ENCODE peak calls at places on chromosomes 5 and 9, in six cellular contexts. Y is mesendoderm, R is neural progenitor cell, B is H1, N is endothelial cell of umbilical vein, D is IMR-90. X is an unnamed sample.

GRCh38 chr9:28792736-28793135 is 1219.5 kb upstream of the C9orf72 start:
- DNase-seq in Y (no peak), R (no peak), B (no peak), N (no peak), D (no peak), X (no peak)

GRCh38 chr9:129235931-129236331 is 57.9 kb upstream of the IER5L start:
- DNase-seq in Y (no peak), R (no peak), B (no peak), N (no peak), D (no peak), X (no peak)

GRCh38 chr9:108924436-108924835 is 9.5 kb downstream of the ELP1 start:
- DNase-seq in Y (no peak), R (no peak), B (no peak), N (no peak), D (no peak), X (no peak)

GRCh38 chr5:100616291-100616690 is 81.1 kb downstream of the FAM174A start:
- DNase-seq in Y (no peak), R (no peak), B (no peak), N (no peak), D (no peak), X (no peak)

GRCh38 chr9:75907329-75907728 is 16.9 kb downstream of the PCSK5 start:
- DNase-seq in Y (no peak), R (no peak), B (no peak), N (peak), D (peak), X (no peak)

GRCh38 chr9:129387822-129388221 is 209.8 kb upstream of the IER5L start:
- DNase-seq in Y (no peak), R (no peak), B (no peak), N (no peak), D (no peak), X (no peak)

GRCh38 chr9:104361207-104361606 is 142.9 kb upstream of the OR13F1 start:
- DNase-seq in Y (no peak), R (no peak), B (no peak), N (no peak), D (no peak), X (no peak)

GRCh38 chr9:129752915-129753724 is at the start of gene PTGES:
- DNase-seq in Y (peak), R (peak), B (peak), N (peak), D (peak), X (peak)

GRCh38 chr5:170451764-170452365 is 52.0 kb upstream of the KCNIP1 start:
- DNase-seq in Y (no peak), R (no peak), B (peak), N (no peak), D (peak), X (no peak)

GRCh38 chr9:114224247-114224610 is 68.9 kb downstream of the COL27A1 start:
- DNase-seq in Y (peak), R (peak), B (no peak), N (peak), D (peak), X (no peak)

GRCh38 chr5:34857161-34857560 is 18.2 kb downstream of the TTC23L start:
- DNase-seq in Y (no peak), R (no peak), B (no peak), N (no peak), D (no peak), X (no peak)

GRCh38 chr5:170173227-170173626 is 59.6 kb upstream of the C5orf58 start:
- DNase-seq in Y (peak), R (no peak), B (no peak), N (no peak), D (peak), X (no peak)

GRCh38 chr5:114308508-114308907 is 53.4 kb upstream of the KCNN2 start:
- DNase-seq in Y (no peak), R (peak), B (no peak), N (no peak), D (no peak), X (no peak)

GRCh38 chr5:14417232-14417730 is 164.3 kb upstream of the OTULINL start:
- DNase-seq in Y (peak), R (no peak), B (no peak), N (no peak), D (peak), X (no peak)

GRCh38 chr5:180085837-180086236 is 14.3 kb upstream of the RNF130 start:
- DNase-seq in Y (peak), R (peak), B (no peak), N (peak), D (no peak), X (no peak)

GRCh38 chr5:178642351-178642909 is 15.6 kb upstream of the CLK4 start:
- DNase-seq in Y (no peak), R (no peak), B (no peak), N (peak), D (peak), X (no peak)

GRCh38 chr5:58207076-58207475 is 252.8 kb downstream of the PLK2 start:
- DNase-seq in Y (no peak), R (no peak), B (no peak), N (no peak), D (no peak), X (no peak)

GRCh38 chr5:66558562-66558961 is 37.6 kb upstream of the MAST4 start:
- DNase-seq in Y (no peak), R (no peak), B (no peak), N (no peak), D (no peak), X (no peak)

GRCh38 chr5:59769832-59770231 is 123.7 kb downstream of the PDE4D start:
- DNase-seq in Y (no peak), R (no peak), B (no peak), N (no peak), D (no peak), X (no peak)

GRCh38 chr9:696332-697090 is 145.0 kb upstream of the DMRT1 start:
- DNase-seq in Y (peak), R (no peak), B (no peak), N (peak), D (peak), X (no peak)

GRCh38 chr5:68215888-68216736 is 556 bp downstream of the PIK3R1 start:
- DNase-seq in Y (peak), R (peak), B (peak), N (no peak), D (peak), X (peak)

GRCh38 chr9:93861736-93862358 is 93.3 kb downstream of the BARX1 start:
- DNase-seq in Y (peak), R (peak), B (no peak), N (no peak), D (no peak), X (no peak)

DNA sequence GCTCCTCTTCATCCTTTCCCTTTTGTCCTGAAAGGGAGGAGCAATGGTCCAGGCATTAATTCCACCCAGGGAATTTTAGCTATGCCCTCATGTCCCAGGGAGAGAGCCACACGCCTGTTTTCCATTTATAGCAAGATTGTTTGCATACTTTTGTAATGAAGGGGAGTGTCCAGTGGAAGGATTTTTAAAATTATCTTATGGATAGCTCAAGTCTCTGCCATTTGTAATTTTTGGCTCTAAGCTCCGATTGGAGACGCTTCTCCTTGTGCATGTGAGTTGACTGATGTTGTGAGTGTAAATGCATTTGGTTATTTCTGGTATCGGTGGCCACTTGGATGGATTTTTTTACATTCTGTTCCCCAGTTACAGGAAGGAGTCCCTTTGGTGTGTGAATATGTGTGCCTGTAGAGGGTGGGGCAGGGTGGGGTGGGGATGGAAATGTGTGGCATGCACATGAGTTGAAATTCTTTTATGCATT is 7.2 kb upstream of the RPL26L1 start:
- DNase-seq in Y (peak), R (no peak), B (no peak), N (no peak), D (peak), X (no peak)
- H3K9ac ChIP-seq in Y (no peak), R (no peak), B (no peak), N (no peak), D (no peak), X (peak)

GRCh38 chr5:78291687-78292086 is 2.8 kb downstream of the AP3B1 start:
- DNase-seq in Y (no peak), R (no peak), B (no peak), N (no peak), D (no peak), X (no peak)
- H3K4me2 ChIP-seq in Y (no peak), R (peak), B (no peak), N (no peak), D (no peak), X (no peak)

DNA sequence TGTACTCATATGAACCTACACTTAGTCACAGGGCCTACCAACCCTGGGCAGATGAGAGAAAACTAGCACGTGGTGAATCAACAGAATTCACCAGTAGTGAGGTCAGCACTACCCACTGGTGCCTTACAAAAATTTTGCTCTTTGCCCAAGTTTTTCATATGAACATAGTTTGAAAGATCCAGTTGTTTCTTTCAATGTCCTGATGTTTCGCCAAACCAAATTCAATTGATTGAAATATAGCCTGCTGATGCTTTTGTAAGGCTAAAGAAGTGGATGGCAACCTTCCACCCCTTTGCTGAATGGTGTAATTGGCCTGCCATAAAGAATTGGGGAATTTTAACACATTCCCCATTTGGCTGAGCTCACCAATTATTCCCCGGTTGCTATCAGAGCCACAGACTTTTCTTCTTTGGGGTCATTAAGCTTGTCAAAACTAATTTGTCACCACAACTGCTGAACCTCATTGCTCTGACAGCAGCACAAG is 339.2 kb downstream of the GLIS3 start:
- DNase-seq in Y (no peak), R (peak), B (no peak), N (no peak), D (peak), X (peak)
- H3K9ac ChIP-seq in Y (no peak), R (no peak), B (no peak), N (no peak), D (no peak), X (no peak)

GRCh38 chr5:28903643-28904042 is 1865.3 kb upstream of the CDH9 start:
- DNase-seq in Y (no peak), R (no peak), B (no peak), N (no peak), D (no peak), X (no peak)
- H3K4me2 ChIP-seq in Y (no peak), R (no peak), B (no peak), N (no peak), D (no peak), X (no peak)

DNA sequence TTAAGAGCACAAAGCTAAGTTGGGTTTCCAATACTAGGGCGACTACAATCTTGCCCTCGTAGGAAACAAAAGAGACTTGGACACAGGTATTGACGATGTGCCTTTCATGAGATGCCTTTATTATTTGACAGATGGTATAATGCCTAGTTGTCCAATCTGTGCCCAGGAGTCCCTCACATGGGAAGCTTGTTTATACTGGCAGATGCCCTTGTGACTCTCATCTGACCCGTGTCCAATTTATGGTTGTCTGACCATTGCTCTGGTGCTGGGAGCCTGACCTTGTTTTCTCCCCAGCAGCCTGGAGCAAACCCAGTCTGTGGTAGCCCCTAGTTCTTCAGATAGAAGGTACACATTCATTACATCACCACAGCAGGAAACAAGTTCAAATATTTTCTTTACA is 511.7 kb downstream of the AGTPBP1 start:
- DNase-seq in Y (no peak), R (no peak), B (no peak), N (no peak), D (no peak), X (no peak)
- H3K9ac ChIP-seq in Y (no peak), R (no peak), B (no peak), N (no peak), D (no peak), X (no peak)

GRCh38 chr9:124135813-124136365 is 121.9 kb upstream of the NEK6 start:
- DNase-seq in Y (no peak), R (no peak), B (no peak), N (no peak), D (no peak), X (no peak)

GRCh38 chr9:124137009-124137943 is 120.5 kb upstream of the NEK6 start:
- DNase-seq in Y (no peak), R (no peak), B (peak), N (no peak), D (peak), X (no peak)

GRCh38 chr9:124139001-124139400 is 118.7 kb upstream of the NEK6 start:
- DNase-seq in Y (no peak), R (no peak), B (peak), N (no peak), D (peak), X (no peak)

GRCh38 chr9:124140941-124141568 is 116.7 kb upstream of the NEK6 start:
- DNase-seq in Y (no peak), R (no peak), B (peak), N (no peak), D (no peak), X (no peak)

DNA sequence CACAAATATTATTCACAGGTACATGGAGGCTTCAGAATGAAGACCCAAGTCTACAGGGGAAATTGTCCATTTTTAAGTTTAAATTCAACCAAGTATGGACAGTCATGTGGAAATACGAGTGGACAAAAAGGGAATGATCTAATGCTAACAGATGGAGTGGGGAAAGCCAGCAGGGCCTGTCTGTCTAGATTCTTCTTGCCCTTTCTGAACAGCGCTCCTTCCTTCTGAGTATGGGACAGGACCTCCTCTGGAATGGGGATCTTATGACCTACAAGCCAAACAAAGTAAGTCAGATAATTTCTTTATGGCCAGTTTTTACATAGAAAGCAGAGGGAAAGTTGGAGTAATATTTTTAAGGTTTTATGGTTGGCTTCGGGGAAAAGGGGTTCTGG is 119.8 kb upstream of the NEK6 start:
- DNase-seq in Y (no peak), R (no peak), B (peak), N (no peak), D (no peak), X (no peak)
- H3K4me2 ChIP-seq in Y (no peak), R (no peak), B (no peak), N (no peak), D (no peak), X (no peak)

GRCh38 chr9:120874226-120874839 is 2.7 kb downstream of the PHF19 start:
- DNase-seq in Y (no peak), R (no peak), B (no peak), N (no peak), D (no peak), X (no peak)
- H3K9ac ChIP-seq in Y (no peak), R (no peak), B (no peak), N (no peak), D (no peak), X (no peak)

GRCh38 chr5:135541969-135542502 is 6.3 kb upstream of the NEUROG1 start:
- DNase-seq in Y (no peak), R (peak), B (no peak), N (no peak), D (no peak), X (no peak)
- H3K4me2 ChIP-seq in Y (no peak), R (no peak), B (no peak), N (no peak), D (no peak), X (no peak)

X was measured in neuronal stem cell.